ENCODE peak calls at places on chromosome 10, in ten cellular contexts. V, H, S, Q, U, B, C, R, D and F are unnamed samples.

GRCh38 chr10:133529576-133529946 is 2.4 kb downstream of the CYP2E1 start:
- DNase-seq in V (peak), H (no peak), S (no peak), Q (no peak), U (no peak), B (no peak), C (no peak), R (no peak), D (no peak), F (no peak)

GRCh38 chr10:11440250-11441150 is 170.9 kb downstream of the USP6NL start:
- DNase-seq in V (no peak), H (peak), S (no peak), Q (no peak), U (no peak), B (no peak), C (peak), R (peak), D (no peak), F (no peak)

GRCh38 chr10:88256013-88256680 is 327.0 kb downstream of the RNLS start:
- DNase-seq in V (no peak), H (no peak), S (no peak), Q (no peak), U (no peak), B (no peak), C (no peak), R (no peak), D (no peak), F (no peak)

GRCh38 chr10:95896066-95896850 is 11.5 kb upstream of the CC2D2B start:
- DNase-seq in V (peak), H (no peak), S (no peak), Q (no peak), U (no peak), B (no peak), C (no peak), R (no peak), D (no peak), F (no peak)

GRCh38 chr10:131096031-131096430 is 215.5 kb downstream of the TCERG1L start:
- DNase-seq in V (no peak), H (no peak), S (no peak), Q (no peak), U (no peak), B (no peak), C (no peak), R (no peak), D (no peak), F (no peak)

GRCh38 chr10:27155073-27155754 is at the start of gene MASTL:
- DNase-seq in V (peak), H (peak), S (peak), Q (peak), U (peak), B (peak), C (peak), R (peak), D (peak), F (peak)

GRCh38 chr10:75465110-75465509 is 33.7 kb downstream of the LRMDA start:
- DNase-seq in V (peak), H (no peak), S (no peak), Q (no peak), U (no peak), B (no peak), C (no peak), R (no peak), D (peak), F (no peak)

GRCh38 chr10:78028438-78029293 is 649 bp downstream of the POLR3A start:
- DNase-seq in V (no peak), H (peak), S (no peak), Q (no peak), U (no peak), B (no peak), C (no peak), R (peak), D (no peak), F (peak)

GRCh38 chr10:21297525-21298383 is 227.7 kb downstream of the SKIDA1 start:
- DNase-seq in V (no peak), H (no peak), S (no peak), Q (no peak), U (peak), B (no peak), C (peak), R (no peak), D (no peak), F (no peak)

GRCh38 chr10:29811751-29812427 is 177.1 kb upstream of the SVIL start:
- DNase-seq in V (no peak), H (no peak), S (no peak), Q (no peak), U (peak), B (no peak), C (no peak), R (no peak), D (peak), F (peak)

GRCh38 chr10:33010132-33011037 is 52.4 kb upstream of the ITGB1 start:
- DNase-seq in V (no peak), H (no peak), S (no peak), Q (no peak), U (peak), B (peak), C (peak), R (no peak), D (peak), F (no peak)

GRCh38 chr10:99870051-99870730 is 87.8 kb downstream of the ABCC2 start:
- DNase-seq in V (no peak), H (peak), S (no peak), Q (no peak), U (no peak), B (no peak), C (no peak), R (no peak), D (no peak), F (no peak)

GRCh38 chr10:125811251-125811650 is 11.8 kb downstream of the UROS start:
- DNase-seq in V (no peak), H (no peak), S (no peak), Q (no peak), U (no peak), B (no peak), C (no peak), R (no peak), D (no peak), F (no peak)